ENCODE peak calls at places on chromosomes 6 and 20, in four cellular contexts. S, E, P and H are unnamed samples.

GRCh38 chr6:87658516-87658915 is 43.5 kb downstream of the AKIRIN2 start:
- DNase-seq in S (no peak), P (peak; percentile 15), E (no peak), H (no peak)

GRCh38 chr20:53971096-53971683 is 99.2 kb downstream of the BCAS1 start:
- DNase-seq in E (no peak), P (no peak), S (no peak), H (no peak)

GRCh38 chr6:25298508-25298834 is 19.3 kb downstream of the CARMIL1 start:
- DNase-seq in P (no peak), S (no peak), E (no peak), H (no peak)

GRCh38 chr6:50030777-50031562 is 9.2 kb upstream of the DEFB110 start:
- DNase-seq in S (no peak), E (peak; percentile 1), P (no peak), H (no peak)

GRCh38 chr6:154907293-154907692 is 87.8 kb upstream of the TIAM2 start:
- DNase-seq in E (peak; percentile 18), S (no peak), P (no peak), H (no peak)

GRCh38 chr6:166950443-166950821 is 5.9 kb downstream of the RNASET2 start:
- DNase-seq in P (no peak), E (no peak), S (no peak), H (no peak)

GRCh38 chr20:40663991-40664880 is 24.8 kb downstream of the MAFB start:
- DNase-seq in E (no peak), S (no peak), P (no peak), H (no peak)

GRCh38 chr20:10653593-10654288 is 20.1 kb downstream of the JAG1 start:
- DNase-seq in P (peak; percentile 93), S (no peak), E (peak; percentile 84), H (no peak)

GRCh38 chr20:46342451-46343357 is 34.4 kb upstream of the CDH22 start:
- DNase-seq in P (no peak), S (no peak), E (no peak), H (no peak)

GRCh38 chr6:33323623-33323948 is 6.0 kb upstream of the ZBTB22 start:
- DNase-seq in S (no peak), E (no peak), P (no peak), H (no peak)

GRCh38 chr6:72861935-72862432 is 240.1 kb downstream of the KCNQ5 start:
- DNase-seq in S (no peak), P (peak; percentile 34), E (peak; percentile 77), H (no peak)

GRCh38 chr20:48606117-48606840 is 221.5 kb downstream of the PREX1 start:
- DNase-seq in S (no peak), E (no peak), P (no peak), H (peak; percentile 30)

GRCh38 chr6:19860235-19860877 is 23.2 kb downstream of the ID4 start:
- DNase-seq in P (no peak), S (no peak), E (no peak), H (no peak)

GRCh38 chr6:15430947-15431405 is 185.1 kb downstream of the JARID2 start:
- DNase-seq in S (no peak), E (peak; percentile 55), P (peak; percentile 59), H (no peak)

GRCh38 chr6:137873273-137873762 is 6.3 kb downstream of the TNFAIP3 start:
- DNase-seq in E (peak; percentile 90), P (peak; percentile 88), S (peak; percentile 59), H (no peak)

GRCh38 chr6:74891358-74891811 is 314.5 kb downstream of the COL12A1 start:
- DNase-seq in S (no peak), P (peak; percentile 75), E (peak; percentile 89), H (no peak)

GRCh38 chr6:130863415-130864230 is 36.4 kb downstream of the SMLR1 start:
- DNase-seq in P (no peak), E (no peak), S (no peak), H (no peak)

GRCh38 chr6:4607026-4607704 is 169.0 kb upstream of the CDYL start:
- DNase-seq in S (no peak), E (peak; percentile 77), P (peak; percentile 73), H (no peak)

GRCh38 chr20:19079536-19080299 is 132.7 kb upstream of the SLC24A3 start:
- DNase-seq in P (peak; percentile 16), E (no peak), S (no peak), H (no peak)

GRCh38 chr6:89186762-89187161 is 30.4 kb downstream of the GABRR1 start:
- DNase-seq in P (no peak), S (no peak), E (no peak), H (no peak)

GRCh38 chr6:147195987-147196386 is 8.2 kb upstream of the STXBP5 start:
- DNase-seq in P (no peak), S (no peak), E (no peak), H (no peak)

GRCh38 chr20:24487648-24488047 is 18.2 kb downstream of the SYNDIG1 start:
- DNase-seq in P (no peak), E (no peak), S (no peak), H (no peak)

GRCh38 chr6:145290122-145290521 is 445.2 kb downstream of the EPM2A start:
- DNase-seq in P (no peak), E (no peak), S (no peak), H (no peak)

GRCh38 chr20:63977392-63978276 is 1.8 kb downstream of the SAMD10 start:
- DNase-seq in E (peak; percentile 32), S (no peak), P (peak; percentile 55), H (no peak)

GRCh38 chr6:35047265-35048011 is 93.7 kb downstream of the TCP11 start:
- DNase-seq in P (peak; percentile 86), S (no peak), E (peak; percentile 79), H (no peak)

GRCh38 chr6:152071318-152071717 is 263.8 kb downstream of the ESR1 start:
- DNase-seq in S (no peak), P (no peak), E (no peak), H (no peak)
- H3K4me3 ChIP-seq in S (no peak overlapping the region), P (no peak overlapping the region), E (no peak overlapping the region), H (no peak overlapping the region)

GRCh38 chr20:1688886-1689538 is 31.4 kb upstream of the SIRPG start:
- DNase-seq in E (no peak), P (no peak), S (no peak), H (no peak)

GRCh38 chr20:1687053-1687452 is 29.5 kb upstream of the SIRPG start:
- DNase-seq in P (no peak), E (no peak), S (no peak), H (no peak)

GRCh38 chr20:1684872-1685271 is 27.3 kb upstream of the SIRPG start:
- DNase-seq in P (no peak), S (no peak), E (no peak), H (no peak)

GRCh38 chr20:1686151-1686748 is 28.7 kb upstream of the SIRPG start:
- DNase-seq in S (no peak), P (no peak), E (no peak), H (no peak)

GRCh38 chr20:1685304-1686052 is 27.9 kb upstream of the SIRPG start:
- DNase-seq in P (no peak), S (no peak), E (no peak), H (no peak)
- H3K4me3 ChIP-seq in P (no peak overlapping the region), S (no peak overlapping the region), E (no peak overlapping the region), H (no peak overlapping the region)

GRCh38 chr6:1820165-1820564 is 210.4 kb downstream of the FOXC1 start:
- DNase-seq in E (peak; percentile 86), S (no peak), P (peak; percentile 39), H (no peak)
- H3K4me3 ChIP-seq in E (no peak overlapping the region), S (no peak overlapping the region), P (no peak overlapping the region), H (no peak overlapping the region)

DNA sequence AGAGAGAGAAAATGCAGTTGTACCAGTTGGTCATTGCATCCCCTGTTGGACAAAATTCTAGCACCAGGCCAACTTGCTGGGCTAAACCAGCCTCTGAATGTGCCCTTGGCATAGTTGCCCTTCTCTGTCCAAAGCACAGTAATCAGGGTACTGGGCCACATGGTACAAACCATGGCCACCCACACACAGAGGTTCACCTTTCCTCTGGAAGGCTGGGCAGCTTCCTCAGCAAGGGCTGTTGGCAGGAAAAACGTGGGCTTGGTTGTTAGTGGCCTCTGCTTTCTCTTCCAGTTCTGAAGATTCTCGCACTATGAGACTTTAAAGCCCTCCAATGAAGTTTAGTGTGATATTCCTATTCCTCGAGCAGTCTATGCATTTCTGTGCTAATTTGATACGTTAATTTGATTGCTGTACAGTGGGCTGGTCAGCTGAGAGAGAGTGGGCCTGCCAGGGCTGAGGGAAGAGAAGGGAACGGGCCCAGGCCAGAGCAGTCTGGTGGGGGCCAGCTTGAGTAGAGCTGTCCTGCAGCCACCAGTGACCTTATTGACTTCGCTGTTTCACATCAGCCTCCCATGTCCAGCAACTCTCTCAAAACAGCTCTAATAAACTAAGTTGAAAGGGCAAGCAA is 592 bp downstream of the DDO start:
- DNase-seq in E (no peak), S (no peak), P (peak; percentile 21), H (no peak)
- H3K4me3 ChIP-seq in E (no peak overlapping the region), S (peak overlapping the region; percentile 54), P (peak overlapping the region; percentile 48), H (peak overlapping the region; percentile 60)

DNA sequence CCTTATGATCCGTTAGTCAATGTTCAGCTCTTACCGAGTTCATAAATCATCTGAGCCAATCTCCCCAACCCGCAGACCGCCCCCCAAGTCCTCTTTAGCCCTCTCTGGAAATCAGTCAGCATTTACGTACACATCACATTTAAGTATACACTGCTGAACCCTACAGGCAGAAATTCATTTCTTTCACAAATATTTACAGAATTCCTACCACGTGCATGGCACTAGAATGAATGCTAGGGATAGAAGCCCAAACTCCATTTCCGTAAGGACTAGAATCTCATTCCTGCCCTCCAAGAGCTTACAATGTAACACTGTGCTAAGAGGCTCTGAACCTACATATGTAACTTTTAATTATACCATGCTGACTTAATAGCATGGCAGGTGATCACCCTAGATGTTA is 1.8 kb downstream of the OSER1 start:
- DNase-seq in P (peak; percentile 51), E (peak; percentile 50), S (no peak), H (no peak)
- H3K4me3 ChIP-seq in P (peak overlapping the region; percentile 98), E (peak overlapping the region; percentile 90), S (peak overlapping the region; percentile 78), H (peak overlapping the region; percentile 98)